ENCODE peak calls at places on chromosome 14, in eight cellular contexts. Z, H, D, S, B, O, J and N are unnamed samples.

GRCh38 chr14:35534130-35534883 is at the start of gene INSM2:
- DNase-seq in Z (peak), H (no peak), D (peak), S (peak), B (no peak), O (peak), J (peak), N (peak)

GRCh38 chr14:104892517-104893434 is 27.7 kb downstream of the CEP170B start:
- DNase-seq in Z (no peak), H (no peak), D (no peak), S (no peak), B (peak), O (peak), J (no peak), N (no peak)

GRCh38 chr14:61517861-61518802 is 177.2 kb upstream of the HIF1A start:
- DNase-seq in Z (peak), H (no peak), D (no peak), S (no peak), B (no peak), O (no peak), J (no peak), N (no peak)

GRCh38 chr14:60999536-60999935 is 18.5 kb downstream of the SLC38A6 start:
- DNase-seq in Z (no peak), H (no peak), D (no peak), S (no peak), B (no peak), O (no peak), J (no peak), N (no peak)

GRCh38 chr14:75274899-75275569 is 3.6 kb upstream of the FOS start:
- DNase-seq in Z (peak), H (no peak), D (no peak), S (peak), B (peak), O (no peak), J (no peak), N (peak)

GRCh38 chr14:74478996-74479635 is 14.0 kb downstream of the NPC2 start:
- DNase-seq in Z (no peak), H (peak), D (peak), S (no peak), B (no peak), O (no peak), J (no peak), N (no peak)

GRCh38 chr14:88380405-88380804 is 5.1 kb upstream of the SPATA7 start:
- DNase-seq in Z (peak), H (peak), D (peak), S (no peak), B (no peak), O (no peak), J (no peak), N (no peak)

GRCh38 chr14:31137214-31137889 is 70.2 kb downstream of the HECTD1 start:
- DNase-seq in Z (no peak), H (no peak), D (peak), S (no peak), B (no peak), O (no peak), J (no peak), N (no peak)

GRCh38 chr14:30375280-30375892 is 183.6 kb upstream of the G2E3 start:
- DNase-seq in Z (peak), H (peak), D (peak), S (peak), B (peak), O (peak), J (peak), N (peak)

GRCh38 chr14:92988786-92989755 is 66.1 kb downstream of the CHGA start:
- DNase-seq in Z (no peak), H (no peak), D (no peak), S (no peak), B (no peak), O (peak), J (no peak), N (no peak)

GRCh38 chr14:59148334-59148900 is 40.0 kb upstream of the DAAM1 start:
- DNase-seq in Z (peak), H (no peak), D (no peak), S (no peak), B (no peak), O (no peak), J (no peak), N (no peak)

GRCh38 chr14:72782182-72782508 is 111.8 kb downstream of the DPF3 start:
- DNase-seq in Z (no peak), H (no peak), D (no peak), S (no peak), B (no peak), O (peak), J (no peak), N (no peak)

GRCh38 chr14:34322940-34323418 is 139.1 kb downstream of the SPTSSA start:
- DNase-seq in Z (peak), H (peak), D (peak), S (peak), B (peak), O (peak), J (peak), N (peak)

GRCh38 chr14:76926521-76927251 is 100.5 kb downstream of the LRRC74A start:
- DNase-seq in Z (peak), H (peak), D (no peak), S (peak), B (peak), O (no peak), J (peak), N (peak)

GRCh38 chr14:66859063-66859671 is 330.1 kb upstream of the GARIN2 start:
- DNase-seq in Z (no peak), H (no peak), D (no peak), S (no peak), B (no peak), O (no peak), J (no peak), N (no peak)

GRCh38 chr14:52051861-52052260 is 17.0 kb downstream of the NID2 start:
- DNase-seq in Z (no peak), H (peak), D (peak), S (no peak), B (no peak), O (no peak), J (no peak), N (no peak)

GRCh38 chr14:75310295-75311059 is 31.8 kb downstream of the FOS start:
- DNase-seq in Z (no peak), H (peak), D (peak), S (peak), B (no peak), O (peak), J (no peak), N (peak)

GRCh38 chr14:28676481-28676880 is 90.1 kb upstream of the FOXG1 start:
- DNase-seq in Z (no peak), H (no peak), D (peak), S (no peak), B (no peak), O (no peak), J (no peak), N (no peak)

GRCh38 chr14:24679248-24680085 is 45.5 kb upstream of the GZMB start:
- DNase-seq in Z (no peak), H (no peak), D (no peak), S (no peak), B (no peak), O (no peak), J (no peak), N (no peak)

GRCh38 chr14:24135834-24136683 is at the start of gene PSME1:
- DNase-seq in Z (peak), H (peak), D (peak), S (peak), B (peak), O (peak), J (peak), N (peak)

GRCh38 chr14:78259831-78260230 is 89.7 kb downstream of the NRXN3 start:
- DNase-seq in Z (no peak), H (no peak), D (peak), S (no peak), B (no peak), O (no peak), J (no peak), N (no peak)

GRCh38 chr14:73467377-73467776 is 9.0 kb upstream of the NUMB start:
- DNase-seq in Z (no peak), H (no peak), D (no peak), S (no peak), B (no peak), O (no peak), J (peak), N (no peak)

GRCh38 chr14:96861568-96862310 is 64.6 kb downstream of the VRK1 start:
- DNase-seq in Z (no peak), H (no peak), D (no peak), S (no peak), B (no peak), O (no peak), J (no peak), N (no peak)

GRCh38 chr14:58315606-58316005 is 17.3 kb downstream of the ARID4A start:
- DNase-seq in Z (no peak), H (peak), D (peak), S (no peak), B (no peak), O (no peak), J (no peak), N (no peak)

GRCh38 chr14:58832010-58832409 is 194.2 kb downstream of the DACT1 start:
- DNase-seq in Z (no peak), H (peak), D (peak), S (no peak), B (no peak), O (no peak), J (no peak), N (no peak)

GRCh38 chr14:62179367-62180018 is 417.3 kb downstream of the SNAPC1 start:
- DNase-seq in Z (peak), H (peak), D (peak), S (peak), B (no peak), O (no peak), J (no peak), N (peak)

GRCh38 chr14:104723651-104724406 is at the start of gene ADSS1:
- DNase-seq in Z (peak), H (peak), D (peak), S (peak), B (peak), O (peak), J (peak), N (peak)

GRCh38 chr14:24858052-24858451 is 191.9 kb downstream of the STXBP6 start:
- DNase-seq in Z (no peak), H (no peak), D (no peak), S (no peak), B (no peak), O (no peak), J (no peak), N (no peak)

GRCh38 chr14:22836301-22837058 is at the start of gene MMP14:
- DNase-seq in Z (no peak), H (peak), D (peak), S (peak), B (no peak), O (peak), J (no peak), N (no peak)

GRCh38 chr14:106538193-106538592 is 1011.8 kb downstream of the TMEM121 start:
- DNase-seq in Z (no peak), H (no peak), D (no peak), S (no peak), B (no peak), O (no peak), J (no peak), N (no peak)

GRCh38 chr14:68819260-68819691 is 26.4 kb upstream of the ZFP36L1 start:
- DNase-seq in Z (peak), H (peak), D (peak), S (no peak), B (no peak), O (no peak), J (peak), N (no peak)

GRCh38 chr14:104428860-104429259 is 150.7 kb upstream of the C14orf180 start:
- DNase-seq in Z (no peak), H (no peak), D (no peak), S (no peak), B (no peak), O (no peak), J (no peak), N (no peak)